ENCODE peak calls at places on chromosomes 13 and 19, in four cellular contexts. A, H, G and O are unnamed samples.
A peak's percentile ranks its signal among the peaks of the same experiment; 100 is the strongest.

GRCh38 chr19:30449673-30450072 is 77.5 kb downstream of the ZNF536 start:
- DNase-seq in A (no peak), H (no peak), G (no peak), O (no peak)

GRCh38 chr13:84607614-84608013 is 725.3 kb upstream of the SLITRK1 start:
- DNase-seq in A (no peak), H (no peak), G (no peak), O (no peak)

GRCh38 chr13:112204376-112204775 is 137.4 kb downstream of the SOX1 start:
- DNase-seq in A (no peak), H (no peak), G (no peak), O (no peak)

GRCh38 chr19:19900124-19900523 is 622 bp upstream of the ZNF93 start:
- DNase-seq in A (no peak), H (no peak), G (no peak), O (no peak)

GRCh38 chr19:14177496-14178074 is 28.4 kb downstream of the ADGRL1 start:
- DNase-seq in A (no peak), H (no peak), G (peak; percentile 79), O (no peak)

GRCh38 chr13:99894105-99894504 is 77.5 kb downstream of the ZIC5 start:
- DNase-seq in A (no peak), H (no peak), G (no peak), O (no peak)

GRCh38 chr19:20660473-20660872 is 898 bp downstream of the ZNF626 start:
- DNase-seq in A (no peak), H (no peak), G (no peak), O (no peak)

GRCh38 chr19:7010722-7011593 is 10.3 kb downstream of the MBD3L2B start:
- DNase-seq in A (no peak), H (no peak), G (no peak), O (no peak)

GRCh38 chr13:86085890-86086289 is 286.7 kb upstream of the SLITRK6 start:
- DNase-seq in A (no peak), H (no peak), G (no peak), O (no peak)

GRCh38 chr19:19444694-19445155 is 39.2 kb downstream of the GATAD2A start:
- DNase-seq in A (no peak), H (no peak), G (no peak), O (no peak)

GRCh38 chr19:42066075-42066754 is 3.8 kb downstream of the GRIK5 start:
- DNase-seq in A (no peak), H (no peak), G (no peak), O (no peak)

GRCh38 chr19:1481893-1482360 is 2.9 kb upstream of the C19orf25 start:
- DNase-seq in A (no peak), H (peak; percentile 74), G (peak; percentile 82), O (no peak)

GRCh38 chr19:55545443-55545842 is at the start of gene SBK3:
- DNase-seq in A (no peak), H (no peak), G (no peak), O (no peak)

GRCh38 chr19:7670150-7670784 is 1.4 kb downstream of the RETN start:
- DNase-seq in A (no peak), H (peak; percentile 86), G (peak; percentile 90), O (no peak)

GRCh38 chr19:7355871-7356270 is 7.1 kb downstream of the ARHGEF18 start:
- DNase-seq in A (no peak), H (peak; percentile 34), G (no peak), O (no peak)

GRCh38 chr13:61084983-61085382 is 330.7 kb downstream of the PCDH20 start:
- DNase-seq in A (no peak), H (no peak), G (no peak), O (no peak)

GRCh38 chr19:37718357-37718756 is 1.2 kb downstream of the ZNF607 start:
- DNase-seq in A (no peak), H (no peak), G (no peak), O (no peak)

GRCh38 chr13:59635591-59635990 is 528.1 kb downstream of the DIAPH3 start:
- DNase-seq in A (no peak), H (no peak), G (no peak), O (no peak)

GRCh38 chr13:99655351-99656091 is 154.2 kb downstream of the TM9SF2 start:
- DNase-seq in A (no peak), H (no peak), G (no peak), O (no peak)

DNA sequence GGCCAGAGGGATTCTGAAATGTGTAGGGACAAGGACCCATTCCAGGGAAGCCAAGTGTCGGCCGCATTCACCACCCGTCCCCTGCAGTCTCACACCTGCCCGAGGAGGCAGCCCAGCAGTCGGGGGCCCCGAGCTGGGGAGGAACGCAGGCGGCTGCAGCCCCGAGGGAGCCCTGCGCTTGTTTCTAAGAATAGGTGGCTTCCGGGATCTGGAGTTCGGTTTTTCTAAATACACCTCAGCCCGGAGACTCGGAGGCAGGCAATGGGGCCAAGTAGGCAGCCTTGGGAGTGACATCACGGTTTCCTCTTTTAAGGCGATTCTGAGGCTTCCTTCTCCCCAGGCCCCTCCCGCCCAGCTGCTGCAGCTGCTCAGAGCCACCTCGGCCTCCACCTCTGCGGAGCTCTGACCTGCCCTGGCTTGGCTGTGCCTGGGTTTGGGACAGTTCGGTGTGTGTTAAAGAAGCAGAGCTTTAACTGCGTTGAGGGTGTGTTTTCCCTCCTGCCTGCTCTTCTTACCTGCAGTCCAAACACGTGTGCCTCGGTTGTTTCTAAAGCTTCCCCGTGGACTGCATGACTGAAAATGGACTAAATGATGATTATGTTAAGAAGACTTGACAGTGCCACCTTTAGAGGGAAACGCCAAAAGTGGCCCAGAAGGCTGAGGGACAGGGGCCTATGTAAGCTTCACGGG is 80.5 kb downstream of the COL4A2 start:
- DNase-seq in A (no peak), H (no peak), G (peak; percentile 56), O (peak; percentile 41)
- TF ChIP-seq POLR2AphosphoS5 in A (no peak), H (peak; percentile 50), G (no peak), O (no peak)

DNA sequence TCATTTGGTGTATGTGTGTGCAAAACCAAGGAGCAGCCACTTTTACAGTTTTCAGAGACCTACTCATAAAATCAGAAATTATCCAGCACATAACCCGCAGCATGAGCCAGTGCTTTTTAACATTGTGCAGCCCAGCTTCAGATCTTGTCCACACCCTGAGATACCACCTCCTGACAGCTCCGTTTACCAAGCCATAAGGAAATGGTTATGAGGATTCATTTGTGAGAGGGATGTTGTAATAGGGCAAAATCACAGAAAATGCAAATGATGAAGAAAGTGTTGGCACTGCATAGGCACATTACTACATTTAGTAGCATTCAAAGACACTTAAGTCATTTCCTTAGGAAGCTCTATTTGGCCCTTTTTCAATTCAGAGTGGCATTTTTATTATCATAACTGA is 277.4 kb downstream of the DNAJC15 start:
- DNase-seq in A (no peak), H (no peak), G (no peak), O (no peak)
- TF ChIP-seq POLR2AphosphoS5 in A (no peak), H (no peak), G (no peak), O (no peak)

DNA sequence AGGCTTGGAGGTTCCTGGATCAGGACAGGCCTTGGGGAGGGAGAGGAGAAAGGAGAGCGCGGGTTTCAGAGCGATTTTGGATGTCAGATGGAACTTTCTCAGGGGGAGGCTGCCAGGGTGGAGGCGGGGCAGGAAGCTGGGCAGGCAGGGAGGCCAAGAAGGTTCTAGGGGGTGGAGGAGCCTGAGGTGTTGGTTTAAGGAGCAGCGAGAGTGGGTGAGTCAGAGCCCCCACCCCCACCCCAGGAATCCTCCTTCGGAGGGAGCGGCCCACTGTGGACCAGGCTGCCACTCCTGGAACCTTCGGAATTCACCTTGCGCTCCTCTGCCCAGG is 15.9 kb upstream of the NOP53 start:
- DNase-seq in A (peak; percentile 89), H (no peak), G (peak; percentile 69), O (no peak)
- TF ChIP-seq POLR2AphosphoS5 in A (peak; percentile 30), H (no peak), G (peak; percentile 30), O (no peak)

GRCh38 chr13:43784491-43784890 is 2.3 kb downstream of the ENOX1 start:
- DNase-seq in A (no peak), H (no peak), G (no peak), O (no peak)

GRCh38 chr13:43786766-43787517 is at the start of gene ENOX1:
- DNase-seq in A (no peak), H (peak; percentile 77), G (peak; percentile 90), O (peak; percentile 53)

GRCh38 chr13:43786472-43786765 is 353 bp downstream of the ENOX1 start:
- DNase-seq in A (no peak), H (no peak), G (no peak), O (no peak)

GRCh38 chr13:43785166-43785680 is 1.5 kb downstream of the ENOX1 start:
- DNase-seq in A (no peak), H (no peak), G (peak; percentile 14), O (no peak)

GRCh38 chr13:43785681-43786471 is 896 bp downstream of the ENOX1 start:
- DNase-seq in A (peak; percentile 68), H (peak; percentile 78), G (peak; percentile 89), O (peak; percentile 39)
- TF ChIP-seq POLR2AphosphoS5 in A (no peak), H (no peak), G (no peak), O (no peak)

DNA sequence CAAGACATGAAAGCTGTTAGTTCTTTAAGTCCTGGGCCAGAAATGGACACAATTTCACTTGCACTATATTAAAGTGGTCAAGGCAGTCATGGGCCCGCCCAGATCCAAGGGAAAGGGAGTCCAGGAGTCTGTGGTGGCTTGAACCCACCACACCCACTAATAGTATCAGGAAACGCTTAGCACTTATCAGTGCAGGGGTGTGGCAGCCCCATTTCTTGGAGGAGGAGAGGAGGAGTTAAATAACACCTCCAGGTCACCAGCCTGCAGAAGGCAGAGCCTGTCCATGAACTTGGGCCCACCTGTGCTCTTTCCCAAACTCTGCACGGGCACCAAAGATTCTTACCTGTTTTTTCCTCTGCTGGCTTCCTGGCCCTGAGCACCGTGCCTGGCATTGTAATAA is 5.4 kb upstream of the NTN5 start:
- DNase-seq in A (no peak), H (peak; percentile 37), G (no peak), O (no peak)
- TF ChIP-seq POLR2AphosphoS5 in A (no peak), H (no peak), G (no peak), O (no peak)

DNA sequence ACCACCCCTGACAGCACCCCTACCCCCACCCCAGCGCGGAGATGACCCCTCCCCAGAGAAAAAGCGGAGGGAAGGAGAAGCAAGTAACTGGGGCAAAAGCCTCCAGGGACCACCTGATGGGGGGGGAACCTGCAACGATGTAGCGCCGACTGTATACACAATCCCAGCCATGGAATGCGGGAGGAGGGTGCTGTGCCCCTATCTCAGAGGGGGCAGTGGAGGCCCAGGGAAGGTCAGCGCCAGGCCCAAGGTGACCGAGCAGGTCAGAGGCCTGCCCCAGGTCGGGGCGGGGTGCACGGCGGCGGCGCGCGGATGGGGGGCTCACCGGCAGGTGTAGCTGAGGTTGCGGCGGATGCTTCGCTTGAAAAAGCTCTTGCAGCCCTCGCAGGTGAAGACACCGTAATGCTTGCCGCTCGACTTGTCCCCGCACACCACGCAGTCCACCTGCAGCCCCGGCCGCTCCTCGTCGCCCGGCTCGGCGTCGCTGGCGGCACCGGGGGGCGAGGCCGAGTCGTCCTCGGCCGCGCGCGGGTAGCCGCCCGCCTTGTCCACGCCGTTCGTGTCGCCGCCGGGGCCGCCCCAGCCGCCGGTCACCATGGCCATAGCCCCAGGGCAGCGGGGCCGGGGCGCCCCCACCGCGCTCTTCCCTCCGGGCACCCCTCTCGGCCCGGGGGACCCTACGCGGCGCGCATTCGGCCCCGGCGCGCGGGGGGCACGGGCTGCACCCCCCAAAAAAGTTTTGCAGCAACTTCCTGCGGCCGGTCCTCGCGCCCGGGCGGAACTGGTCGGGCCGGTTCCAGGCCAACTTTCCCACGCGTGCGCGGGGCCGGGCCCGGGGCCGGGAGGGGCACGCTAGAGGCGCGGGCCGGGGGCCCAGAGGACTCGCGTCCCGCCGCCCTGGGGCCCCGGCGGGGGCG is 843 bp downstream of the NR2F6 start:
- DNase-seq in A (peak; percentile 69), H (peak; percentile 88), G (peak; percentile 93), O (no peak)
- TF ChIP-seq POLR2AphosphoS5 in A (no peak), H (no peak), G (no peak), O (no peak)

DNA sequence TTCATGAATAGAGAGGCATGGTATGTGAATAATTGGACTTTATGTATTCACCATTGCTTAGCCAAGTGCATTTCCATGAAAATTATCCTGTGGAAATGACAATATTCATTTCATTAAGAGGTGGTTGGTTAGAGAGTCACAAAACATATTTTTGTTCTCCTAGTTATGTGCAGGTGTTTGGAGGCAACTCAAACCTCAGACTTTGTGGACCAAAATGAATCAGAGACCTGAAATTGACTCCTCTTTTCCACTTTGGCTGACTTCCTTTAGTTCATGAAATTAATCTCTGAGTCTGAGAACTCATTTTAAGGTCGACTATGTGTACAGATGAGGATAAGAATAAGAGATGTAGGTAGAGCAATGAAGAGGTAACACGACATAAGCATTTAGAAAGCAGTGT is 185.2 kb upstream of the CSNK1A1L start:
- DNase-seq in A (no peak), H (no peak), G (no peak), O (no peak)
- TF ChIP-seq POLR2AphosphoS5 in A (no peak), H (no peak), G (no peak), O (no peak)